ENCODE peak calls at places on chromosomes 1 and 21, in six cellular contexts. S is NCI-H187 treated with DMSO at 0.1 percent for 48 hours; F is AG04450; K is RKO; D is stimulated activated CD4-positive, alpha-beta T cell treated with anti-CD3 and anti-CD28 coated beads, Interleukin-1b, Interleukin-23, amount 100 ng/mL, for 4 hours; V is tibial artery. N is an unnamed sample.
A peak's percentile ranks its signal among the peaks of the same experiment; 100 is the strongest.

GRCh38 chr1:183304466-183305122 is 113.6 kb downstream of the NMNAT2 start:
- DNase-seq in S (peak; percentile 94), F (no peak), K (no peak), D (no peak), V (no peak), N (no peak)

GRCh38 chr21:45872471-45872870 is 109.1 kb upstream of the COL6A1 start:
- DNase-seq in S (no peak), F (no peak), K (no peak), D (no peak), V (no peak), N (no peak)

GRCh38 chr1:174217787-174218574 is 58.7 kb downstream of the RABGAP1L start:
- DNase-seq in S (no peak), F (no peak), K (peak; percentile 61), D (no peak), V (no peak), N (no peak)

GRCh38 chr1:173920868-173921267 is 3.7 kb upstream of the SERPINC1 start:
- DNase-seq in S (no peak), F (no peak), K (no peak), D (no peak), V (no peak), N (no peak)

GRCh38 chr1:172902861-172903381 is 147.8 kb downstream of the TNFSF18 start:
- DNase-seq in S (no peak), F (no peak), K (peak; percentile 41), D (no peak), V (no peak), N (no peak)

GRCh38 chr1:108533351-108534083 is 26.4 kb upstream of the EEIG2 start:
- DNase-seq in S (no peak), F (no peak), K (no peak), D (no peak), V (no peak), N (peak; percentile 52)

GRCh38 chr1:181433931-181434330 is 49.4 kb upstream of the CACNA1E start:
- DNase-seq in S (no peak), F (no peak), K (no peak), D (no peak), V (no peak), N (no peak)

GRCh38 chr1:235834620-235835019 is 32.1 kb downstream of the LYST start:
- DNase-seq in S (peak; percentile 52), F (no peak), K (no peak), D (no peak), V (no peak), N (no peak)

GRCh38 chr1:53442297-53442696 is 16.9 kb upstream of the DMRTB1 start:
- DNase-seq in S (no peak), F (no peak), K (peak; percentile 47), D (no peak), V (no peak), N (no peak)

GRCh38 chr1:205787287-205787916 is 12.1 kb upstream of the RAB29 start:
- DNase-seq in S (no peak), F (no peak), K (no peak), D (no peak), V (no peak), N (no peak)

GRCh38 chr21:18951291-18952038 is 547.9 kb upstream of the TMPRSS15 start:
- DNase-seq in S (no peak), F (no peak), K (peak; percentile 45), D (no peak), V (no peak), N (peak; percentile 24)

GRCh38 chr1:53276902-53277281 is 38.6 kb upstream of the MAGOH start:
- DNase-seq in S (no peak), F (no peak), K (no peak), D (no peak), V (peak; percentile 49), N (no peak)

N was measured in body of pancreas.